ENCODE peak calls at places on chromosomes 5 and 9, in eight cellular contexts. One of them, this sample, is unnamed.

GRCh38 chr9:93686127-93686879 is 109.9 kb downstream of the PHF2 start:
- DNase-seq in type B pancreatic cell: peak
- DNase-seq in CD8-positive, alpha-beta T cell: no peak
- DNase-seq in amniotic stem cell: no peak
- DNase-seq in SHP77: no peak
- DNase-seq in activated T-cell treated with anti-CD3 and anti-CD28 coated beads for 48 hours: no peak
- DNase-seq in left ventricle myocardium inferior: no peak
- DNase-seq in iris pigment epithelial cell: no peak
- DNase-seq in this sample: peak

GRCh38 chr9:111949919-111950318 is 53.3 kb downstream of the UGCG start:
- DNase-seq in type B pancreatic cell: no peak
- DNase-seq in CD8-positive, alpha-beta T cell: no peak
- DNase-seq in amniotic stem cell: no peak
- DNase-seq in SHP77: no peak
- DNase-seq in activated T-cell treated with anti-CD3 and anti-CD28 coated beads for 48 hours: no peak
- DNase-seq in left ventricle myocardium inferior: no peak
- DNase-seq in iris pigment epithelial cell: peak
- DNase-seq in this sample: no peak

GRCh38 chr5:67677422-67677970 is 480.9 kb upstream of the CD180 start:
- DNase-seq in type B pancreatic cell: no peak
- DNase-seq in CD8-positive, alpha-beta T cell: no peak
- DNase-seq in amniotic stem cell: no peak
- DNase-seq in SHP77: no peak
- DNase-seq in activated T-cell treated with anti-CD3 and anti-CD28 coated beads for 48 hours: no peak
- DNase-seq in left ventricle myocardium inferior: no peak
- DNase-seq in iris pigment epithelial cell: no peak
- DNase-seq in this sample: no peak

GRCh38 chr9:89891221-89892052 is 286.6 kb downstream of the GADD45G start:
- DNase-seq in type B pancreatic cell: no peak
- DNase-seq in CD8-positive, alpha-beta T cell: no peak
- DNase-seq in amniotic stem cell: no peak
- DNase-seq in SHP77: no peak
- DNase-seq in activated T-cell treated with anti-CD3 and anti-CD28 coated beads for 48 hours: no peak
- DNase-seq in left ventricle myocardium inferior: peak
- DNase-seq in iris pigment epithelial cell: no peak
- DNase-seq in this sample: no peak

GRCh38 chr5:140244525-140245025 is 58.3 kb downstream of the PFDN1 start:
- DNase-seq in type B pancreatic cell: peak
- DNase-seq in CD8-positive, alpha-beta T cell: peak
- DNase-seq in amniotic stem cell: peak
- DNase-seq in SHP77: peak
- DNase-seq in activated T-cell treated with anti-CD3 and anti-CD28 coated beads for 48 hours: peak
- DNase-seq in left ventricle myocardium inferior: peak
- DNase-seq in iris pigment epithelial cell: peak
- DNase-seq in this sample: peak

GRCh38 chr5:6826756-6827155 is 113.5 kb downstream of the TENT4A start:
- DNase-seq in type B pancreatic cell: no peak
- DNase-seq in CD8-positive, alpha-beta T cell: no peak
- DNase-seq in amniotic stem cell: no peak
- DNase-seq in SHP77: no peak
- DNase-seq in activated T-cell treated with anti-CD3 and anti-CD28 coated beads for 48 hours: no peak
- DNase-seq in left ventricle myocardium inferior: no peak
- DNase-seq in iris pigment epithelial cell: no peak
- DNase-seq in this sample: no peak

GRCh38 chr9:78210841-78211301 is 25.0 kb upstream of the CEP78 start:
- DNase-seq in type B pancreatic cell: no peak
- DNase-seq in CD8-positive, alpha-beta T cell: peak
- DNase-seq in amniotic stem cell: no peak
- DNase-seq in SHP77: no peak
- DNase-seq in activated T-cell treated with anti-CD3 and anti-CD28 coated beads for 48 hours: no peak
- DNase-seq in left ventricle myocardium inferior: no peak
- DNase-seq in iris pigment epithelial cell: no peak
- DNase-seq in this sample: no peak

GRCh38 chr5:178420424-178420823 is 169.8 kb downstream of the COL23A1 start:
- DNase-seq in type B pancreatic cell: no peak
- DNase-seq in CD8-positive, alpha-beta T cell: no peak
- DNase-seq in amniotic stem cell: no peak
- DNase-seq in SHP77: no peak
- DNase-seq in activated T-cell treated with anti-CD3 and anti-CD28 coated beads for 48 hours: no peak
- DNase-seq in left ventricle myocardium inferior: no peak
- DNase-seq in iris pigment epithelial cell: no peak
- DNase-seq in this sample: no peak

GRCh38 chr9:96299823-96300222 is 2.2 kb downstream of the HSD17B3 start:
- DNase-seq in type B pancreatic cell: no peak
- DNase-seq in CD8-positive, alpha-beta T cell: no peak
- DNase-seq in amniotic stem cell: peak
- DNase-seq in SHP77: no peak
- DNase-seq in activated T-cell treated with anti-CD3 and anti-CD28 coated beads for 48 hours: no peak
- DNase-seq in left ventricle myocardium inferior: no peak
- DNase-seq in iris pigment epithelial cell: peak
- DNase-seq in this sample: no peak

GRCh38 chr5:66850354-66851075 is 254.3 kb downstream of the MAST4 start:
- DNase-seq in type B pancreatic cell: no peak
- DNase-seq in CD8-positive, alpha-beta T cell: no peak
- DNase-seq in amniotic stem cell: no peak
- DNase-seq in SHP77: no peak
- DNase-seq in activated T-cell treated with anti-CD3 and anti-CD28 coated beads for 48 hours: no peak
- DNase-seq in left ventricle myocardium inferior: no peak
- DNase-seq in iris pigment epithelial cell: peak
- DNase-seq in this sample: no peak

GRCh38 chr5:172299916-172300439 is 16.4 kb upstream of the UBTD2 start:
- DNase-seq in type B pancreatic cell: no peak
- DNase-seq in CD8-positive, alpha-beta T cell: no peak
- DNase-seq in amniotic stem cell: no peak
- DNase-seq in SHP77: no peak
- DNase-seq in activated T-cell treated with anti-CD3 and anti-CD28 coated beads for 48 hours: no peak
- DNase-seq in left ventricle myocardium inferior: no peak
- DNase-seq in iris pigment epithelial cell: peak
- DNase-seq in this sample: no peak

GRCh38 chr5:134242146-134242545 is 16.3 kb upstream of the PPP2CA start:
- DNase-seq in type B pancreatic cell: no peak
- DNase-seq in CD8-positive, alpha-beta T cell: no peak
- DNase-seq in amniotic stem cell: peak
- DNase-seq in SHP77: peak
- DNase-seq in activated T-cell treated with anti-CD3 and anti-CD28 coated beads for 48 hours: no peak
- DNase-seq in left ventricle myocardium inferior: peak
- DNase-seq in iris pigment epithelial cell: peak
- DNase-seq in this sample: no peak

GRCh38 chr5:149338364-149338763 is 6.9 kb upstream of the GRPEL2 start:
- DNase-seq in type B pancreatic cell: no peak
- DNase-seq in CD8-positive, alpha-beta T cell: no peak
- DNase-seq in amniotic stem cell: no peak
- DNase-seq in SHP77: peak
- DNase-seq in activated T-cell treated with anti-CD3 and anti-CD28 coated beads for 48 hours: no peak
- DNase-seq in left ventricle myocardium inferior: no peak
- DNase-seq in iris pigment epithelial cell: no peak
- DNase-seq in this sample: no peak

GRCh38 chr5:139955053-139955605 is 88.0 kb downstream of the NRG2 start:
- DNase-seq in type B pancreatic cell: no peak
- DNase-seq in CD8-positive, alpha-beta T cell: no peak
- DNase-seq in amniotic stem cell: no peak
- DNase-seq in SHP77: no peak
- DNase-seq in activated T-cell treated with anti-CD3 and anti-CD28 coated beads for 48 hours: no peak
- DNase-seq in left ventricle myocardium inferior: no peak
- DNase-seq in iris pigment epithelial cell: no peak
- DNase-seq in this sample: no peak

GRCh38 chr5:144072518-144072927 is 97.9 kb downstream of the YIPF5 start:
- DNase-seq in type B pancreatic cell: no peak
- DNase-seq in CD8-positive, alpha-beta T cell: no peak
- DNase-seq in amniotic stem cell: peak
- DNase-seq in SHP77: no peak
- DNase-seq in activated T-cell treated with anti-CD3 and anti-CD28 coated beads for 48 hours: no peak
- DNase-seq in left ventricle myocardium inferior: no peak
- DNase-seq in iris pigment epithelial cell: peak
- DNase-seq in this sample: no peak

GRCh38 chr5:5044240-5044840 is 95.8 kb upstream of the ADAMTS16 start:
- DNase-seq in type B pancreatic cell: no peak
- DNase-seq in CD8-positive, alpha-beta T cell: no peak
- DNase-seq in amniotic stem cell: no peak
- DNase-seq in SHP77: no peak
- DNase-seq in activated T-cell treated with anti-CD3 and anti-CD28 coated beads for 48 hours: no peak
- DNase-seq in left ventricle myocardium inferior: no peak
- DNase-seq in iris pigment epithelial cell: no peak
- DNase-seq in this sample: no peak

GRCh38 chr5:6705088-6705487 is 8.1 kb upstream of the TENT4A start:
- DNase-seq in type B pancreatic cell: peak
- DNase-seq in CD8-positive, alpha-beta T cell: no peak
- DNase-seq in amniotic stem cell: no peak
- DNase-seq in SHP77: no peak
- DNase-seq in activated T-cell treated with anti-CD3 and anti-CD28 coated beads for 48 hours: no peak
- DNase-seq in left ventricle myocardium inferior: no peak
- DNase-seq in iris pigment epithelial cell: peak
- DNase-seq in this sample: no peak

GRCh38 chr5:16995372-16995771 is 59.3 kb upstream of the MYO10 start:
- DNase-seq in type B pancreatic cell: no peak
- DNase-seq in CD8-positive, alpha-beta T cell: no peak
- DNase-seq in amniotic stem cell: no peak
- DNase-seq in SHP77: no peak
- DNase-seq in activated T-cell treated with anti-CD3 and anti-CD28 coated beads for 48 hours: no peak
- DNase-seq in left ventricle myocardium inferior: no peak
- DNase-seq in iris pigment epithelial cell: peak
- DNase-seq in this sample: no peak

GRCh38 chr9:79489241-79490000 is 82.3 kb upstream of the TLE4 start:
- DNase-seq in type B pancreatic cell: no peak
- DNase-seq in CD8-positive, alpha-beta T cell: no peak
- DNase-seq in amniotic stem cell: no peak
- DNase-seq in SHP77: no peak
- DNase-seq in activated T-cell treated with anti-CD3 and anti-CD28 coated beads for 48 hours: no peak
- DNase-seq in left ventricle myocardium inferior: no peak
- DNase-seq in iris pigment epithelial cell: peak
- DNase-seq in this sample: no peak

GRCh38 chr5:144177548-144177947 is 6.9 kb downstream of the KCTD16 start:
- DNase-seq in type B pancreatic cell: no peak
- DNase-seq in CD8-positive, alpha-beta T cell: no peak
- DNase-seq in amniotic stem cell: no peak
- DNase-seq in SHP77: no peak
- DNase-seq in activated T-cell treated with anti-CD3 and anti-CD28 coated beads for 48 hours: no peak
- DNase-seq in left ventricle myocardium inferior: no peak
- DNase-seq in iris pigment epithelial cell: no peak
- DNase-seq in this sample: no peak

GRCh38 chr9:124527781-124528180 is 20.6 kb upstream of the NR5A1 start:
- DNase-seq in type B pancreatic cell: no peak
- DNase-seq in CD8-positive, alpha-beta T cell: no peak
- DNase-seq in amniotic stem cell: no peak
- DNase-seq in SHP77: no peak
- DNase-seq in activated T-cell treated with anti-CD3 and anti-CD28 coated beads for 48 hours: no peak
- DNase-seq in left ventricle myocardium inferior: no peak
- DNase-seq in iris pigment epithelial cell: peak
- DNase-seq in this sample: no peak

GRCh38 chr5:140402258-140403074 is 833 bp downstream of the ANKHD1 start:
- DNase-seq in type B pancreatic cell: peak
- DNase-seq in CD8-positive, alpha-beta T cell: peak
- DNase-seq in amniotic stem cell: no peak
- DNase-seq in SHP77: peak
- DNase-seq in activated T-cell treated with anti-CD3 and anti-CD28 coated beads for 48 hours: peak
- DNase-seq in left ventricle myocardium inferior: peak
- DNase-seq in iris pigment epithelial cell: peak
- DNase-seq in this sample: peak

GRCh38 chr9:86943223-86943870 is 4.0 kb downstream of the GAS1 start:
- DNase-seq in type B pancreatic cell: no peak
- DNase-seq in CD8-positive, alpha-beta T cell: no peak
- DNase-seq in amniotic stem cell: no peak
- DNase-seq in SHP77: no peak
- DNase-seq in activated T-cell treated with anti-CD3 and anti-CD28 coated beads for 48 hours: no peak
- DNase-seq in left ventricle myocardium inferior: no peak
- DNase-seq in iris pigment epithelial cell: peak
- DNase-seq in this sample: no peak

GRCh38 chr5:14775857-14776256 is 95.7 kb downstream of the ANKH start:
- DNase-seq in type B pancreatic cell: no peak
- DNase-seq in CD8-positive, alpha-beta T cell: no peak
- DNase-seq in amniotic stem cell: no peak
- DNase-seq in SHP77: no peak
- DNase-seq in activated T-cell treated with anti-CD3 and anti-CD28 coated beads for 48 hours: no peak
- DNase-seq in left ventricle myocardium inferior: peak
- DNase-seq in iris pigment epithelial cell: peak
- DNase-seq in this sample: peak

GRCh38 chr9:127530206-127530941 is 79.1 kb downstream of the LRSAM1 start:
- DNase-seq in type B pancreatic cell: no peak
- DNase-seq in CD8-positive, alpha-beta T cell: no peak
- DNase-seq in amniotic stem cell: no peak
- DNase-seq in SHP77: no peak
- DNase-seq in activated T-cell treated with anti-CD3 and anti-CD28 coated beads for 48 hours: no peak
- DNase-seq in left ventricle myocardium inferior: no peak
- DNase-seq in iris pigment epithelial cell: no peak
- DNase-seq in this sample: no peak